ENCODE peak calls at places on chromosome 18, in four cellular contexts. L, M, H and Q are unnamed samples.

GRCh38 chr18:7300971-7301553 is 70.2 kb downstream of the LRRC30 start:
- DNase-seq in L (no peak), M (no peak), H (no peak), Q (no peak)

GRCh38 chr18:48820483-48821250 is 130.1 kb downstream of the SMAD7 start:
- DNase-seq in L (no peak), M (peak), H (no peak), Q (no peak)

GRCh38 chr18:42839408-42839807 is 276.1 kb downstream of the RIT2 start:
- DNase-seq in L (no peak), M (no peak), H (no peak), Q (no peak)

GRCh38 chr18:58670561-58671121 is 624 bp upstream of the MALT1 start:
- DNase-seq in L (no peak), M (no peak), H (no peak), Q (no peak)

GRCh38 chr18:78662879-78663278 is 316.7 kb upstream of the SALL3 start:
- DNase-seq in L (no peak), M (no peak), H (no peak), Q (no peak)

GRCh38 chr18:26480897-26481795 is 67.2 kb downstream of the KCTD1 start:
- DNase-seq in L (peak), M (no peak), H (peak), Q (peak)

GRCh38 chr18:78891185-78891762 is 88.3 kb upstream of the SALL3 start:
- DNase-seq in L (no peak), M (peak), H (no peak), Q (no peak)

GRCh38 chr18:65753520-65753919 is 2.7 kb downstream of the CDH7 start:
- DNase-seq in L (no peak), M (no peak), H (no peak), Q (no peak)

GRCh38 chr18:65725421-65726050 is 25.3 kb upstream of the CDH7 start:
- DNase-seq in L (no peak), M (no peak), H (no peak), Q (no peak)

GRCh38 chr18:22542400-22542835 is 124.7 kb upstream of the CTAGE1 start:
- DNase-seq in L (peak), M (no peak), H (peak), Q (no peak)

GRCh38 chr18:49006641-49007136 is 55.9 kb upstream of the SMAD7 start:
- DNase-seq in L (peak), M (no peak), H (no peak), Q (no peak)

DNA sequence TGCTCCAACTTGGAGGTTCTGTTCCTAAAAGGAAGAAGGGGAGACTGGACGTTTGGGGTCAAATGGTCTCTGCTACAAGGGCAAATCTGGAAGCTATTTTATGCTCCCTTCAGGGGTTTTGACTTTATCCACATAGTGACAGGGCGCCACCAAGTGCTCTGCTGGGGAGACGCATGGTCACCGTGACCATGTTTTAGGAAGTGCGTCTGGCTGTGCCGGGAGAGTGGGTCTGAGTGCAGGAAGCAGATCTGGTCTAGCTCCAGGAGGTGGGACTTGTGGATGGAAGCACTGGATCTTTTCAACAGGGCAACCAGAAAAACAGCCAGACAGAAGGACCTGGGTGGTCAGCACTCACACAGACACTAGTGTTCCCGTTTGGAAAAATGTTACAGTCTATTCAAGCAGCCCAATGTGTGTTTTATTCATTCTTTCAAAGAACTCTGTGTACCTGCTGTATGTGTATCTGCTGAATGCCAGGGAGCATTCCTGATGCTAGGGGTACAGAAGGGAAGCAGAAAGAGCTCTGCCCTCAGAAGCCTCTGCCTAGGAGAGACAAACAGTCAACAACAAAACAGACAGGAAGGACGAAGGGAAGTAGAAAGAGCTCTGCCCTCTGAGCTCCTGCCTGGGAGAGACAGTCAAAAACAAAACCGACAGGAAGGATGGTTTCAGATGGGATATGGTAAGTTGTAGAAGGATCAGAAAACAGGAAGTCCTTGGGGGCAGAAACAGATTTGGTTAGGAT is 14.3 kb downstream of the IMPA2 start:
- DNase-seq in L (peak), M (no peak), H (peak), Q (no peak)
- H3K4me3 ChIP-seq in L (no peak), M (no peak), H (no peak), Q (no peak)

GRCh38 chr18:76488190-76488589 is 6.9 kb downstream of the ZNF516 start:
- DNase-seq in L (peak), M (no peak), H (peak), Q (no peak)
- H3K4me3 ChIP-seq in L (peak), M (no peak), H (no peak), Q (peak)

DNA sequence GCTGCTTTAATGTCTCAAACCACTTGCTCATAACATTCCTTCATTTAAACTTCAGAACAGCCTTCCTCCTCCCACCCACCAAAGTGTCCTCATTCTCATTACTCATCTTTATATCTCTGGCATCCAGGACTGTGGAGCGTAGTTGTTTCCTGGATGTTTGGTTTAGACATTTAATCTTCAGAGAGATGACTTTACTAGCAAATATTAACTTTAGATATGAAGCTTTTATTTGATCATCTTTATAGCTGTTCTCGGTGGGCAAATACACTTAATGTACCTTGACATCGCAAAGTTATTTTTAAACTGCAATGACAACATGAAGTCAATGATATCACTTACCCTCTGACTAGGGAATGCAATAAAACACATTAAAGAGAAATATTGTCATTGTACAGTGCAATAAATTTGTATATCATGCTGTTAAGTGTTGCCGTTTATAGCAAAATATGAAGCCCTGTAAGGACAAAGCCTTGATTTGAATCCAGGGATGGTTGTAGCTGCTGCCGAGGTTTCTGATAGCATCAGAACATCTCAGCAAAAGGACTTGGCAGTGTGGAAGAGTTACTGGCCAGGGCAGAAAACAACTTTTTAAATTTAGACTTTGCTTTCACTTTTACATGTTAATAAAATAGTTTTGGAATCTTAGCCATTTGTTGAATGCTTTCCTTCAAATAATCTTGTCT is 4.6 kb upstream of the LAMA3 start:
- DNase-seq in L (peak), M (no peak), H (peak), Q (no peak)
- H3K4me3 ChIP-seq in L (peak), M (peak), H (no peak), Q (no peak)

DNA sequence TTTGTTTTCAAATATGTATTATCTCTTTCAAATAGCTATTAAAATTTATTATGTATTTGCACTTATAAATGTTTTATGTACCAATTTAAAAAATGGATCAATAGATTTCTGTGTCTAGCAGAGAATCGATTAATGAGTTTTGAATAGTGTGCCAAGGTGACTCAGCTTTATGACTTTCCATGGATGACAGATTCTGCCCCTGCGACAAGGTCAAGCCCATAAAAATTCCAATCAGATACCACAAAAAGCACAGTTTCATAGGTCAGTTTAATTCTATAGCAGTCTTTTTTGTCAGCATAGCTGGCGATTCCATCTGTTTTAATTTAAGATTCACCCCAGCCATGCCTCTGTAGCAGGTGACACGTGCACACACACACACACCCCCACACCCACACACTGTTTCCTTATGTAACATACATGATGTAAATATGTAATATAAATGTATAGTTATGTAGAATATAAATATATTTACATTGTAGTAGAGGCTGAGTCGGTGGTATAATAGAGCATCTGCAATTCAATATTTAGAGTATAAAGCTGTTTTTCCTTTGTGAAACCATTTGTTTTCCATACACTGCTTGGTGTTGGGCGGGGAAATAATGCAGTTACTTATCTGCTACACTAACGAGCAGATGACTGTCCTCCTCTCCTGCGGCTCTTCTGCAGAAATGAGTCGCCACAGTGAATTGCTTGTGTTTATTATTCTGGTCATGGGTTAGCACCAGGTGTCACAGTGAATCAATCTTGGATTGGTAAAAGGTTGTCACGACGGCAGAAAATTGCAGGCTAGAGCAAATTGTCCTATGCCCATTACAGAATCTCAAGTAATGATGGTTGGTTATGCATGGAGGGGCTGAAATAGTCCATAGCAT is 29.1 kb downstream of the RAB31 start:
- DNase-seq in L (peak), M (peak), H (peak), Q (no peak)
- H3K4me3 ChIP-seq in L (no peak), M (no peak), H (no peak), Q (no peak)

DNA sequence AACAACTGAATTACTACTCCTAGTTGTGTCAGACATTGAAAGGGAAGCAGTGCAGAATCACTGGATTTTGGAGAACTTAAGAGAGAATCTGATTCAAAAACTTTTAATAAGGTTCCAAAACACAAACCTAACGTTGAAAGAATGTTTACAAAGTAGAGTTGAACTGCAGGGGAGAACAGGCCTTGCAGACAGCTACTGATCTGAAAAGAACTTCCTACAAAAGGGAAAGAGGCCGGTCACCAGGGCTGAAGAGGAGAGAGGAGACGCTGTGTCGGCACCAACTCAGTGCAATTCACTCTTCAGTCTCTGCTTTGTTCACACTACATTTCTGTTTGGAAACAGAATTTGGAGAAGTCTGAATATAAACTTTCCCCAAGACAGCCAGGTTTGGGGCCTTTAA is 124.0 kb downstream of the GAREM1 start:
- DNase-seq in L (peak), M (no peak), H (peak), Q (no peak)
- H3K4me3 ChIP-seq in L (peak), M (no peak), H (no peak), Q (no peak)

GRCh38 chr18:63191413-63191812 is 128.2 kb downstream of the BCL2 start:
- DNase-seq in L (no peak), M (no peak), H (no peak), Q (no peak)

GRCh38 chr18:63195410-63196159 is 124.0 kb downstream of the BCL2 start:
- DNase-seq in L (no peak), M (no peak), H (no peak), Q (no peak)

GRCh38 chr18:63189817-63190216 is 129.8 kb downstream of the BCL2 start:
- DNase-seq in L (no peak), M (no peak), H (no peak), Q (no peak)

GRCh38 chr18:63192885-63193349 is 126.7 kb downstream of the BCL2 start:
- DNase-seq in L (no peak), M (no peak), H (no peak), Q (no peak)

GRCh38 chr18:63192171-63192884 is 127.2 kb downstream of the BCL2 start:
- DNase-seq in L (no peak), M (no peak), H (no peak), Q (no peak)
- H3K4me3 ChIP-seq in L (no peak), M (no peak), H (no peak), Q (no peak)